ENCODE peak calls at places on chromosomes 6 and 20, in nine cellular contexts. One of them, this sample, is unnamed.

GRCh38 chr6:701696-702479 is 8.9 kb upstream of the EXOC2 start:
- DNase-seq in stromal cell of bone marrow: no peak
- DNase-seq in AG10803: no peak
- DNase-seq in kidney epithelial cell: no peak
- DNase-seq in right lobe of liver: no peak
- DNase-seq in EH: no peak
- DNase-seq in type B pancreatic cell: no peak
- DNase-seq in iPS-NIHi11: peak
- DNase-seq in EL: no peak
- DNase-seq in this sample: no peak

GRCh38 chr6:34070315-34071110 is 75.4 kb downstream of the GRM4 start:
- DNase-seq in right lobe of liver: no peak
- DNase-seq in kidney epithelial cell: no peak
- DNase-seq in type B pancreatic cell: no peak
- DNase-seq in iPS-NIHi11: no peak
- DNase-seq in EH: no peak
- DNase-seq in EL: peak
- DNase-seq in AG10803: no peak
- DNase-seq in stromal cell of bone marrow: no peak
- DNase-seq in this sample: peak

GRCh38 chr20:58471161-58471834 is 43.9 kb downstream of the APCDD1L start:
- DNase-seq in stromal cell of bone marrow: no peak
- DNase-seq in right lobe of liver: no peak
- DNase-seq in kidney epithelial cell: no peak
- DNase-seq in EL: no peak
- DNase-seq in EH: no peak
- DNase-seq in iPS-NIHi11: no peak
- DNase-seq in AG10803: peak
- DNase-seq in type B pancreatic cell: peak
- DNase-seq in this sample: peak

GRCh38 chr20:23226612-23227265 is 123.9 kb upstream of the NXT1 start:
- DNase-seq in EL: no peak
- DNase-seq in right lobe of liver: no peak
- DNase-seq in type B pancreatic cell: no peak
- DNase-seq in iPS-NIHi11: no peak
- DNase-seq in AG10803: no peak
- DNase-seq in EH: no peak
- DNase-seq in stromal cell of bone marrow: no peak
- DNase-seq in kidney epithelial cell: no peak
- DNase-seq in this sample: no peak

GRCh38 chr20:21173496-21174025 is 47.7 kb downstream of the KIZ start:
- DNase-seq in type B pancreatic cell: no peak
- DNase-seq in AG10803: no peak
- DNase-seq in EL: peak
- DNase-seq in kidney epithelial cell: no peak
- DNase-seq in stromal cell of bone marrow: no peak
- DNase-seq in EH: peak
- DNase-seq in right lobe of liver: no peak
- DNase-seq in iPS-NIHi11: no peak
- DNase-seq in this sample: no peak

GRCh38 chr20:9685011-9685410 is 153.9 kb downstream of the PAK5 start:
- DNase-seq in iPS-NIHi11: no peak
- DNase-seq in right lobe of liver: no peak
- DNase-seq in AG10803: no peak
- DNase-seq in EH: no peak
- DNase-seq in type B pancreatic cell: no peak
- DNase-seq in stromal cell of bone marrow: no peak
- DNase-seq in kidney epithelial cell: no peak
- DNase-seq in EL: no peak
- DNase-seq in this sample: no peak

GRCh38 chr20:15875446-15875845 is 697.8 kb downstream of the KIF16B start:
- DNase-seq in stromal cell of bone marrow: no peak
- DNase-seq in EL: no peak
- DNase-seq in type B pancreatic cell: no peak
- DNase-seq in iPS-NIHi11: no peak
- DNase-seq in kidney epithelial cell: peak
- DNase-seq in right lobe of liver: no peak
- DNase-seq in AG10803: no peak
- DNase-seq in EH: no peak
- DNase-seq in this sample: no peak

GRCh38 chr20:17023811-17024210 is 203.0 kb upstream of the PCSK2 start:
- DNase-seq in type B pancreatic cell: no peak
- DNase-seq in AG10803: no peak
- DNase-seq in stromal cell of bone marrow: no peak
- DNase-seq in EL: no peak
- DNase-seq in right lobe of liver: no peak
- DNase-seq in EH: no peak
- DNase-seq in iPS-NIHi11: peak
- DNase-seq in kidney epithelial cell: no peak
- DNase-seq in this sample: no peak

GRCh38 chr20:52035498-52035897 is 156.1 kb downstream of the ZFP64 start:
- DNase-seq in stromal cell of bone marrow: no peak
- DNase-seq in type B pancreatic cell: no peak
- DNase-seq in EL: no peak
- DNase-seq in kidney epithelial cell: no peak
- DNase-seq in AG10803: no peak
- DNase-seq in iPS-NIHi11: no peak
- DNase-seq in EH: peak
- DNase-seq in right lobe of liver: no peak
- DNase-seq in this sample: no peak

GRCh38 chr6:99111590-99111989 is 163.8 kb upstream of the FBXL4 start:
- DNase-seq in type B pancreatic cell: no peak
- DNase-seq in EL: no peak
- DNase-seq in right lobe of liver: no peak
- DNase-seq in EH: no peak
- DNase-seq in iPS-NIHi11: no peak
- DNase-seq in stromal cell of bone marrow: no peak
- DNase-seq in AG10803: no peak
- DNase-seq in kidney epithelial cell: no peak
- DNase-seq in this sample: no peak

GRCh38 chr6:122903266-122903915 is 92.6 kb upstream of the CLVS2 start:
- DNase-seq in EL: no peak
- DNase-seq in stromal cell of bone marrow: no peak
- DNase-seq in kidney epithelial cell: no peak
- DNase-seq in iPS-NIHi11: no peak
- DNase-seq in EH: no peak
- DNase-seq in type B pancreatic cell: no peak
- DNase-seq in AG10803: no peak
- DNase-seq in right lobe of liver: no peak
- DNase-seq in this sample: no peak

GRCh38 chr20:23583526-23583925 is 15.2 kb upstream of the CST9L start:
- DNase-seq in AG10803: no peak
- DNase-seq in EL: no peak
- DNase-seq in type B pancreatic cell: no peak
- DNase-seq in kidney epithelial cell: peak
- DNase-seq in right lobe of liver: no peak
- DNase-seq in iPS-NIHi11: no peak
- DNase-seq in stromal cell of bone marrow: no peak
- DNase-seq in EH: no peak
- DNase-seq in this sample: no peak

GRCh38 chr6:28907394-28907793 is 16.4 kb downstream of the TRIM27 start:
- DNase-seq in stromal cell of bone marrow: peak
- DNase-seq in type B pancreatic cell: no peak
- DNase-seq in iPS-NIHi11: no peak
- DNase-seq in AG10803: peak
- DNase-seq in right lobe of liver: no peak
- DNase-seq in EH: peak
- DNase-seq in kidney epithelial cell: no peak
- DNase-seq in EL: peak
- DNase-seq in this sample: no peak

GRCh38 chr6:147267658-147268057 is 63.4 kb downstream of the STXBP5 start:
- DNase-seq in AG10803: no peak
- DNase-seq in EH: no peak
- DNase-seq in right lobe of liver: no peak
- DNase-seq in iPS-NIHi11: no peak
- DNase-seq in EL: no peak
- DNase-seq in type B pancreatic cell: no peak
- DNase-seq in kidney epithelial cell: no peak
- DNase-seq in stromal cell of bone marrow: no peak
- DNase-seq in this sample: no peak

GRCh38 chr6:129614464-129614863 is 95.5 kb downstream of the ARHGAP18 start:
- DNase-seq in EH: no peak
- DNase-seq in kidney epithelial cell: no peak
- DNase-seq in AG10803: no peak
- DNase-seq in EL: no peak
- DNase-seq in type B pancreatic cell: no peak
- DNase-seq in iPS-NIHi11: no peak
- DNase-seq in stromal cell of bone marrow: no peak
- DNase-seq in right lobe of liver: no peak
- DNase-seq in this sample: no peak

GRCh38 chr20:38202153-38202981 is 37.3 kb upstream of the TGM2 start:
- DNase-seq in AG10803: no peak
- DNase-seq in EL: no peak
- DNase-seq in iPS-NIHi11: no peak
- DNase-seq in type B pancreatic cell: no peak
- DNase-seq in stromal cell of bone marrow: no peak
- DNase-seq in right lobe of liver: no peak
- DNase-seq in kidney epithelial cell: no peak
- DNase-seq in EH: no peak
- DNase-seq in this sample: no peak

GRCh38 chr6:8958894-8959511 is 523.7 kb upstream of the SLC35B3 start:
- DNase-seq in right lobe of liver: no peak
- DNase-seq in EL: peak
- DNase-seq in type B pancreatic cell: no peak
- DNase-seq in stromal cell of bone marrow: no peak
- DNase-seq in kidney epithelial cell: no peak
- DNase-seq in AG10803: no peak
- DNase-seq in iPS-NIHi11: no peak
- DNase-seq in EH: peak
- DNase-seq in this sample: no peak

GRCh38 chr20:51121901-51122412 is 99.0 kb upstream of the KCNG1 start:
- DNase-seq in iPS-NIHi11: peak
- DNase-seq in EL: peak
- DNase-seq in stromal cell of bone marrow: peak
- DNase-seq in AG10803: peak
- DNase-seq in kidney epithelial cell: no peak
- DNase-seq in type B pancreatic cell: no peak
- DNase-seq in right lobe of liver: no peak
- DNase-seq in EH: peak
- DNase-seq in this sample: no peak

GRCh38 chr6:6470112-6470511 is 118.4 kb upstream of the LY86 start:
- DNase-seq in iPS-NIHi11: no peak
- DNase-seq in type B pancreatic cell: no peak
- DNase-seq in kidney epithelial cell: no peak
- DNase-seq in AG10803: no peak
- DNase-seq in EL: no peak
- DNase-seq in stromal cell of bone marrow: no peak
- DNase-seq in right lobe of liver: no peak
- DNase-seq in EH: no peak
- DNase-seq in this sample: no peak

GRCh38 chr20:57258055-57258454 is 8.4 kb downstream of the BMP7 start:
- DNase-seq in right lobe of liver: no peak
- DNase-seq in kidney epithelial cell: no peak
- DNase-seq in iPS-NIHi11: no peak
- DNase-seq in EH: no peak
- DNase-seq in EL: no peak
- DNase-seq in AG10803: no peak
- DNase-seq in stromal cell of bone marrow: no peak
- DNase-seq in type B pancreatic cell: no peak
- DNase-seq in this sample: no peak

GRCh38 chr6:113997106-113997505 is 26.2 kb upstream of the HDAC2 start:
- DNase-seq in iPS-NIHi11: no peak
- DNase-seq in type B pancreatic cell: no peak
- DNase-seq in kidney epithelial cell: peak
- DNase-seq in EH: peak
- DNase-seq in AG10803: peak
- DNase-seq in EL: peak
- DNase-seq in right lobe of liver: no peak
- DNase-seq in stromal cell of bone marrow: peak
- DNase-seq in this sample: no peak

GRCh38 chr20:32155017-32155965 is 45.8 kb downstream of the TM9SF4 start:
- DNase-seq in stromal cell of bone marrow: peak
- DNase-seq in right lobe of liver: peak
- DNase-seq in AG10803: peak
- DNase-seq in EH: peak
- DNase-seq in EL: peak
- DNase-seq in kidney epithelial cell: peak
- DNase-seq in iPS-NIHi11: peak
- DNase-seq in type B pancreatic cell: no peak
- DNase-seq in this sample: peak

GRCh38 chr6:108781419-108782110 is 66.7 kb upstream of the ARMC2 start:
- DNase-seq in EL: peak
- DNase-seq in type B pancreatic cell: no peak
- DNase-seq in right lobe of liver: no peak
- DNase-seq in stromal cell of bone marrow: no peak
- DNase-seq in iPS-NIHi11: peak
- DNase-seq in AG10803: peak
- DNase-seq in kidney epithelial cell: no peak
- DNase-seq in EH: peak
- DNase-seq in this sample: no peak

GRCh38 chr20:62571667-62572344 is 70.5 kb upstream of the SLCO4A1 start:
- DNase-seq in type B pancreatic cell: no peak
- DNase-seq in iPS-NIHi11: no peak
- DNase-seq in kidney epithelial cell: no peak
- DNase-seq in EH: no peak
- DNase-seq in right lobe of liver: no peak
- DNase-seq in stromal cell of bone marrow: no peak
- DNase-seq in AG10803: no peak
- DNase-seq in EL: no peak
- DNase-seq in this sample: peak

GRCh38 chr20:19885981-19886665 is 128.1 kb downstream of the RIN2 start:
- DNase-seq in kidney epithelial cell: no peak
- DNase-seq in stromal cell of bone marrow: no peak
- DNase-seq in right lobe of liver: peak
- DNase-seq in AG10803: peak
- DNase-seq in EH: peak
- DNase-seq in type B pancreatic cell: no peak
- DNase-seq in iPS-NIHi11: no peak
- DNase-seq in EL: peak
- DNase-seq in this sample: peak

GRCh38 chr6:106192824-106193223 is 106.7 kb downstream of the PRDM1 start:
- DNase-seq in EL: peak
- DNase-seq in right lobe of liver: no peak
- DNase-seq in AG10803: peak
- DNase-seq in kidney epithelial cell: peak
- DNase-seq in type B pancreatic cell: no peak
- DNase-seq in stromal cell of bone marrow: no peak
- DNase-seq in EH: peak
- DNase-seq in iPS-NIHi11: no peak
- DNase-seq in this sample: no peak

GRCh38 chr6:83594936-83595335 is 82.6 kb downstream of the PRSS35 start:
- DNase-seq in EL: peak
- DNase-seq in EH: peak
- DNase-seq in type B pancreatic cell: no peak
- DNase-seq in AG10803: no peak
- DNase-seq in right lobe of liver: no peak
- DNase-seq in stromal cell of bone marrow: no peak
- DNase-seq in iPS-NIHi11: no peak
- DNase-seq in kidney epithelial cell: no peak
- DNase-seq in this sample: no peak

GRCh38 chr6:44679906-44680698 is 292.6 kb downstream of the CDC5L start:
- DNase-seq in stromal cell of bone marrow: no peak
- DNase-seq in right lobe of liver: no peak
- DNase-seq in EL: no peak
- DNase-seq in type B pancreatic cell: no peak
- DNase-seq in iPS-NIHi11: no peak
- DNase-seq in EH: no peak
- DNase-seq in AG10803: no peak
- DNase-seq in kidney epithelial cell: no peak
- DNase-seq in this sample: no peak

GRCh38 chr6:1527098-1527497 is 82.6 kb upstream of the FOXC1 start:
- DNase-seq in EH: peak
- DNase-seq in right lobe of liver: no peak
- DNase-seq in iPS-NIHi11: peak
- DNase-seq in kidney epithelial cell: peak
- DNase-seq in type B pancreatic cell: no peak
- DNase-seq in EL: peak
- DNase-seq in stromal cell of bone marrow: peak
- DNase-seq in AG10803: peak
- DNase-seq in this sample: no peak